ENCODE peak calls at places on chromosome 7, in seven cellular contexts. One of them, this sample, is unnamed.

GRCh38 chr7:110809832-110810231 is 281.1 kb upstream of the LRRN3 start:
- DNase-seq in H1: no peak
- DNase-seq in SK-N-SH: no peak
- DNase-seq in HepG2: no peak
- DNase-seq in GM12892: no peak
- DNase-seq in GM12878: no peak
- DNase-seq in K562: no peak
- DNase-seq in this sample: no peak

GRCh38 chr7:76131872-76132271 is 69.8 kb upstream of the SRRM3 start:
- DNase-seq in H1: no peak
- DNase-seq in SK-N-SH: no peak
- DNase-seq in HepG2: no peak
- DNase-seq in GM12892: no peak
- DNase-seq in GM12878: no peak
- DNase-seq in K562: no peak
- DNase-seq in this sample: no peak

GRCh38 chr7:152853236-152853635 is 93.7 kb downstream of the ACTR3B start:
- DNase-seq in H1: peak
- DNase-seq in SK-N-SH: no peak
- DNase-seq in HepG2: no peak
- DNase-seq in GM12892: no peak
- DNase-seq in GM12878: no peak
- DNase-seq in K562: no peak
- DNase-seq in this sample: no peak

GRCh38 chr7:77674878-77675277 is 21.4 kb upstream of the RSBN1L start:
- DNase-seq in H1: no peak
- DNase-seq in SK-N-SH: no peak
- DNase-seq in HepG2: no peak
- DNase-seq in GM12892: no peak
- DNase-seq in GM12878: no peak
- DNase-seq in K562: no peak
- DNase-seq in this sample: no peak

GRCh38 chr7:26237035-26237807 is 35.7 kb downstream of the CBX3 start:
- DNase-seq in H1: no peak
- DNase-seq in SK-N-SH: no peak
- DNase-seq in HepG2: no peak
- DNase-seq in GM12892: no peak
- DNase-seq in GM12878: no peak
- DNase-seq in K562: no peak
- DNase-seq in this sample: no peak

GRCh38 chr7:15977663-15978062 is 291.2 kb upstream of the MEOX2 start:
- DNase-seq in H1: no peak
- DNase-seq in SK-N-SH: no peak
- DNase-seq in HepG2: no peak
- DNase-seq in GM12892: no peak
- DNase-seq in GM12878: no peak
- DNase-seq in K562: no peak
- DNase-seq in this sample: no peak

GRCh38 chr7:1059200-1060091 is 15.1 kb downstream of the GPR146 start:
- DNase-seq in H1: peak
- DNase-seq in SK-N-SH: peak
- DNase-seq in HepG2: no peak
- DNase-seq in GM12892: no peak
- DNase-seq in GM12878: peak
- DNase-seq in K562: peak
- DNase-seq in this sample: no peak

GRCh38 chr7:55573526-55573925 is 1.2 kb upstream of the VOPP1 start:
- DNase-seq in H1: no peak
- DNase-seq in SK-N-SH: no peak
- DNase-seq in HepG2: no peak
- DNase-seq in GM12892: no peak
- DNase-seq in GM12878: no peak
- DNase-seq in K562: no peak
- DNase-seq in this sample: no peak

GRCh38 chr7:55557666-55558188 is 14.6 kb downstream of the VOPP1 start:
- DNase-seq in H1: no peak
- DNase-seq in SK-N-SH: no peak
- DNase-seq in HepG2: no peak
- DNase-seq in GM12892: peak
- DNase-seq in GM12878: peak
- DNase-seq in K562: peak
- DNase-seq in this sample: peak

GRCh38 chr7:51034531-51035264 is 252.0 kb upstream of the GRB10 start:
- DNase-seq in H1: no peak
- DNase-seq in SK-N-SH: no peak
- DNase-seq in HepG2: no peak
- DNase-seq in GM12892: no peak
- DNase-seq in GM12878: no peak
- DNase-seq in K562: no peak
- DNase-seq in this sample: no peak

GRCh38 chr7:76300210-76300731 is 2.2 kb upstream of the HSPB1 start:
- DNase-seq in H1: no peak
- DNase-seq in SK-N-SH: no peak
- DNase-seq in HepG2: peak
- DNase-seq in GM12892: no peak
- DNase-seq in GM12878: no peak
- DNase-seq in K562: no peak
- DNase-seq in this sample: no peak

GRCh38 chr7:26348234-26348851 is 56.7 kb downstream of the SNX10 start:
- DNase-seq in H1: no peak
- DNase-seq in SK-N-SH: no peak
- DNase-seq in HepG2: peak
- DNase-seq in GM12892: no peak
- DNase-seq in GM12878: no peak
- DNase-seq in K562: no peak
- DNase-seq in this sample: no peak

GRCh38 chr7:90387470-90388240 is 15.6 kb upstream of the CLDN12 start:
- DNase-seq in H1: no peak
- DNase-seq in SK-N-SH: no peak
- DNase-seq in HepG2: no peak
- DNase-seq in GM12892: no peak
- DNase-seq in GM12878: no peak
- DNase-seq in K562: no peak
- DNase-seq in this sample: no peak

GRCh38 chr7:70390251-70390650 is 741.7 kb upstream of the GALNT17 start:
- DNase-seq in H1: no peak
- DNase-seq in SK-N-SH: no peak
- DNase-seq in HepG2: no peak
- DNase-seq in GM12892: no peak
- DNase-seq in GM12878: no peak
- DNase-seq in K562: no peak
- DNase-seq in this sample: no peak

GRCh38 chr7:159119851-159120539 is 24.7 kb downstream of the VIPR2 start:
- DNase-seq in H1: no peak
- DNase-seq in SK-N-SH: no peak
- DNase-seq in HepG2: no peak
- DNase-seq in GM12892: no peak
- DNase-seq in GM12878: no peak
- DNase-seq in K562: no peak
- DNase-seq in this sample: no peak

GRCh38 chr7:151876899-151877777 is at the start of gene PRKAG2:
- DNase-seq in H1: no peak
- DNase-seq in SK-N-SH: peak
- DNase-seq in HepG2: no peak
- DNase-seq in GM12892: peak
- DNase-seq in GM12878: no peak
- DNase-seq in K562: no peak
- DNase-seq in this sample: peak

GRCh38 chr7:136198168-136198567 is 221.0 kb upstream of the MTPN start:
- DNase-seq in H1: no peak
- DNase-seq in SK-N-SH: no peak
- DNase-seq in HepG2: no peak
- DNase-seq in GM12892: no peak
- DNase-seq in GM12878: no peak
- DNase-seq in K562: no peak
- DNase-seq in this sample: no peak

GRCh38 chr7:149719050-149719899 is 54.1 kb downstream of the ZNF467 start:
- DNase-seq in H1: no peak
- DNase-seq in SK-N-SH: no peak
- DNase-seq in HepG2: no peak
- DNase-seq in GM12892: no peak
- DNase-seq in GM12878: no peak
- DNase-seq in K562: peak
- DNase-seq in this sample: no peak

GRCh38 chr7:107622429-107622828 is 38.2 kb upstream of the SLC26A4 start:
- DNase-seq in H1: no peak
- DNase-seq in SK-N-SH: no peak
- DNase-seq in HepG2: no peak
- DNase-seq in GM12892: no peak
- DNase-seq in GM12878: no peak
- DNase-seq in K562: no peak
- DNase-seq in this sample: no peak
- TF ChIP-seq POLR2AphosphoS5 in H1: no peak
- TF ChIP-seq POLR2AphosphoS5 in SK-N-SH: no peak
- TF ChIP-seq POLR2AphosphoS5 in HepG2: no peak
- TF ChIP-seq POLR2AphosphoS5 in GM12892: no peak
- TF ChIP-seq POLR2AphosphoS5 in GM12878: no peak
- TF ChIP-seq POLR2AphosphoS5 in K562: no peak
- TF ChIP-seq POLR2AphosphoS5 in this sample: no peak

GRCh38 chr7:39678935-39679690 is 55.7 kb downstream of the RALA start:
- DNase-seq in H1: no peak
- DNase-seq in SK-N-SH: no peak
- DNase-seq in HepG2: no peak
- DNase-seq in GM12892: no peak
- DNase-seq in GM12878: no peak
- DNase-seq in K562: no peak
- DNase-seq in this sample: no peak
- TF ChIP-seq TAF1 in H1: no peak
- TF ChIP-seq TAF1 in SK-N-SH: no peak
- TF ChIP-seq TAF1 in HepG2: no peak
- TF ChIP-seq TAF1 in GM12892: no peak
- TF ChIP-seq TAF1 in GM12878: no peak
- TF ChIP-seq TAF1 in K562: no peak
- TF ChIP-seq TAF1 in this sample: no peak

GRCh38 chr7:64687249-64687648 is 21.3 kb downstream of the ZNF107 start:
- DNase-seq in H1: no peak
- DNase-seq in SK-N-SH: no peak
- DNase-seq in HepG2: no peak
- DNase-seq in GM12892: no peak
- DNase-seq in GM12878: no peak
- DNase-seq in K562: no peak
- DNase-seq in this sample: no peak

GRCh38 chr7:64685091-64685490 is 19.2 kb downstream of the ZNF107 start:
- DNase-seq in H1: no peak
- DNase-seq in SK-N-SH: no peak
- DNase-seq in HepG2: no peak
- DNase-seq in GM12892: no peak
- DNase-seq in GM12878: no peak
- DNase-seq in K562: no peak
- DNase-seq in this sample: no peak

GRCh38 chr7:64685741-64686140 is 19.8 kb downstream of the ZNF107 start:
- DNase-seq in H1: no peak
- DNase-seq in SK-N-SH: no peak
- DNase-seq in HepG2: no peak
- DNase-seq in GM12892: no peak
- DNase-seq in GM12878: no peak
- DNase-seq in K562: no peak
- DNase-seq in this sample: no peak

GRCh38 chr7:64691831-64692230 is 25.9 kb downstream of the ZNF107 start:
- DNase-seq in H1: no peak
- DNase-seq in SK-N-SH: no peak
- DNase-seq in HepG2: no peak
- DNase-seq in GM12892: no peak
- DNase-seq in GM12878: no peak
- DNase-seq in K562: no peak
- DNase-seq in this sample: no peak

DNA sequence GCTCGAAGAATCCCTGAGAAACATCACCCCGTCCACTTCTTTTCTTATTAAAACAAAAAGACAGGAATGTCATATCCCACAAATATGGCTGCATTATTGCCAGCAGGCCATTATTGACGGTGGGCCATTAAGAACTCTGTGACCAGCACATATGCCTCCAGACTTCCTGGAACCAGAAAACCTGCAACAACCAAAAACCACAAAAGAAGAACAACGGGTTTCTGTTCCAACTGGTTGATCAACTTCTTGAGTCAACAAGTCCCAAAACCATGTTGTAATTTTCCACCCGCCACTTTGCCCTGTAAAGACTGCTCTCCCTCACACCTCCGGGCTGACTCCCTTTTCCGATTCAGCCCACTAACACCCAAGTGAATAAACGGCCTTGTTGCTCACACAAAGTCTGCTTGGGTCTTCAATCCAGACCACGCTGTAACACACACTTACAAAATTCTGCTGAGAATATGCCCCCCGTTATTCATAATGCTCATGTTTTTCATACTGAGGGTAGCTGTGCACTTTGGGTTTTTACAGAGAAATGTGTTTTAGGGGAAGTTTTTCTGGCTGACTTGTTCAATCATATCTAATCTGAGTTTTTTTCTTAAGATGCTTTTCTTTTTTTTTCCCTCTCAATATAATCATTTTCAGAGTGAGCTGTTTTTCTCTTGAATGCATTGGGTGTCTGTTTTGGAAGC is 20.7 kb downstream of the ZNF107 start:
- DNase-seq in H1: no peak
- DNase-seq in SK-N-SH: no peak
- DNase-seq in HepG2: peak
- DNase-seq in GM12892: no peak
- DNase-seq in GM12878: no peak
- DNase-seq in K562: no peak
- DNase-seq in this sample: no peak
- TF ChIP-seq POLR2AphosphoS5 in H1: no peak
- TF ChIP-seq POLR2AphosphoS5 in SK-N-SH: no peak
- TF ChIP-seq POLR2AphosphoS5 in HepG2: no peak
- TF ChIP-seq POLR2AphosphoS5 in GM12892: no peak
- TF ChIP-seq POLR2AphosphoS5 in GM12878: no peak
- TF ChIP-seq POLR2AphosphoS5 in K562: no peak
- TF ChIP-seq POLR2AphosphoS5 in this sample: peak

GRCh38 chr7:123828805-123829204 is 16.2 kb upstream of the HYAL4 start:
- DNase-seq in H1: no peak
- DNase-seq in SK-N-SH: peak
- DNase-seq in HepG2: no peak
- DNase-seq in GM12892: no peak
- DNase-seq in GM12878: no peak
- DNase-seq in K562: no peak
- DNase-seq in this sample: no peak
- TF ChIP-seq TAF1 in H1: no peak
- TF ChIP-seq TAF1 in SK-N-SH: no peak
- TF ChIP-seq TAF1 in HepG2: no peak
- TF ChIP-seq TAF1 in GM12892: no peak
- TF ChIP-seq TAF1 in GM12878: no peak
- TF ChIP-seq TAF1 in K562: no peak
- TF ChIP-seq TAF1 in this sample: no peak

DNA sequence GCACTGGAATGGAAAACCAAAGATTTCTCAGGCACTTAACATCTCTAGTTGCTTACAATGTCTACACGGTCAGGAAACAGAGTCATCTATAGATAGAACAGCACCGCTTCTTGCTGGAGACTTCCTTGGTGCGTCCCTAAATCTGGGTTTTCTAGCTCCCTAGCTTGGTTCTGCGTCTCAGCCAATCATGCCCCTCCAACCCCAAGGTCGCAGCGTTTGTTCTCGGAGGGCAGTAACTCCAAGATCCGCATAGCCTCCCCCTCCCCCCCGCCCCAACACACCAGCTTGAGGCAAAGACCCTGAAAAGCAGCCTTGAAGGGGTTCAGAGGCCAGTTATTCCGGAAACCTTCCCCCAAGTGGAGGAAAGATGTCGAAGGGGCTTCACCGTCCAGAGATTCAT is 7.7 kb downstream of the DLX6 start:
- DNase-seq in H1: peak
- DNase-seq in SK-N-SH: no peak
- DNase-seq in HepG2: no peak
- DNase-seq in GM12892: no peak
- DNase-seq in GM12878: no peak
- DNase-seq in K562: no peak
- DNase-seq in this sample: no peak
- TF ChIP-seq POLR2AphosphoS5 in H1: peak
- TF ChIP-seq POLR2AphosphoS5 in SK-N-SH: no peak
- TF ChIP-seq POLR2AphosphoS5 in HepG2: no peak
- TF ChIP-seq POLR2AphosphoS5 in GM12892: no peak
- TF ChIP-seq POLR2AphosphoS5 in GM12878: no peak
- TF ChIP-seq POLR2AphosphoS5 in K562: no peak
- TF ChIP-seq POLR2AphosphoS5 in this sample: no peak

This sample was measured in GM12891.